ENCODE peak calls at places on chromosomes 16 and 17, in six cellular contexts. O is GM23338; F is CD4-positive, alpha-beta memory T cell; V is left lung; E is astrocyte; Z is breast epithelium. N is an unnamed sample.

GRCh38 chr17:76994237-76994637 is 126.0 kb downstream of the MGAT5B start:
- DNase-seq in O (no peak), F (no peak), V (no peak), E (peak), Z (no peak), N (no peak)

GRCh38 chr17:40607641-40608040 is 40.0 kb downstream of the SMARCE1 start:
- DNase-seq in O (no peak), F (peak), V (no peak), E (no peak), Z (no peak), N (no peak)

GRCh38 chr17:71922439-71922838 is 198.4 kb upstream of the SOX9 start:
- DNase-seq in O (peak), F (no peak), V (no peak), E (peak), Z (no peak), N (peak)

GRCh38 chr16:85350973-85351372 is 238.7 kb upstream of the CIBAR2 start:
- DNase-seq in O (no peak), F (no peak), V (peak), E (peak), Z (peak), N (peak)

GRCh38 chr16:57623251-57624043 is 5.0 kb upstream of the ADGRG1 start:
- DNase-seq in O (peak), F (no peak), V (peak), E (peak), Z (peak), N (peak)

GRCh38 chr16:78984887-78985464 is 615.6 kb downstream of the MAF start:
- DNase-seq in O (no peak), F (no peak), V (no peak), E (no peak), Z (no peak), N (no peak)

GRCh38 chr17:67365762-67366192 is 600 bp downstream of the PSMD12 start:
- DNase-seq in O (no peak), F (peak), V (no peak), E (peak), Z (no peak), N (peak)

GRCh38 chr16:52561910-52562741 is 15.2 kb upstream of the TOX3 start:
- DNase-seq in O (no peak), F (no peak), V (no peak), E (no peak), Z (no peak), N (no peak)

GRCh38 chr16:19463468-19464315 is 46.0 kb downstream of the TMC5 start:
- DNase-seq in O (no peak), F (no peak), V (no peak), E (no peak), Z (no peak), N (no peak)

GRCh38 chr17:41939044-41939695 is 8.8 kb downstream of the ODAD4 start:
- DNase-seq in O (no peak), F (no peak), V (peak), E (no peak), Z (no peak), N (no peak)

GRCh38 chr17:44343510-44344209 is 1.4 kb upstream of the GRN start:
- DNase-seq in O (no peak), F (no peak), V (peak), E (no peak), Z (no peak), N (no peak)

GRCh38 chr17:44344939-44345496 is at the start of gene GRN:
- DNase-seq in O (peak), F (peak), V (peak), E (peak), Z (peak), N (peak)

GRCh38 chr17:44348234-44348987 is 3.3 kb downstream of the GRN start:
- DNase-seq in O (no peak), F (no peak), V (peak), E (no peak), Z (no peak), N (peak)

GRCh38 chr17:44346064-44346844 is 1.2 kb downstream of the GRN start:
- DNase-seq in O (no peak), F (no peak), V (peak), E (no peak), Z (no peak), N (no peak)

GRCh38 chr17:44345497-44346026 is 460 bp downstream of the GRN start:
- DNase-seq in O (peak), F (peak), V (no peak), E (peak), Z (no peak), N (peak)
- H3K27ac ChIP-seq in O (no peak), F (peak), V (peak), E (peak), Z (peak), N (peak)

GRCh38 chr17:7282752-7283321 is 1.3 kb downstream of the SLC2A4 start:
- DNase-seq in O (no peak), F (no peak), V (no peak), E (no peak), Z (no peak), N (no peak)

GRCh38 chr17:7285679-7286078 is 4.2 kb downstream of the SLC2A4 start:
- DNase-seq in O (no peak), F (no peak), V (no peak), E (no peak), Z (no peak), N (no peak)

GRCh38 chr17:7284911-7285310 is 3.4 kb downstream of the SLC2A4 start:
- DNase-seq in O (no peak), F (no peak), V (no peak), E (no peak), Z (no peak), N (no peak)

GRCh38 chr17:7281953-7282751 is 634 bp downstream of the SLC2A4 start:
- DNase-seq in O (peak), F (no peak), V (no peak), E (no peak), Z (no peak), N (no peak)

DNA sequence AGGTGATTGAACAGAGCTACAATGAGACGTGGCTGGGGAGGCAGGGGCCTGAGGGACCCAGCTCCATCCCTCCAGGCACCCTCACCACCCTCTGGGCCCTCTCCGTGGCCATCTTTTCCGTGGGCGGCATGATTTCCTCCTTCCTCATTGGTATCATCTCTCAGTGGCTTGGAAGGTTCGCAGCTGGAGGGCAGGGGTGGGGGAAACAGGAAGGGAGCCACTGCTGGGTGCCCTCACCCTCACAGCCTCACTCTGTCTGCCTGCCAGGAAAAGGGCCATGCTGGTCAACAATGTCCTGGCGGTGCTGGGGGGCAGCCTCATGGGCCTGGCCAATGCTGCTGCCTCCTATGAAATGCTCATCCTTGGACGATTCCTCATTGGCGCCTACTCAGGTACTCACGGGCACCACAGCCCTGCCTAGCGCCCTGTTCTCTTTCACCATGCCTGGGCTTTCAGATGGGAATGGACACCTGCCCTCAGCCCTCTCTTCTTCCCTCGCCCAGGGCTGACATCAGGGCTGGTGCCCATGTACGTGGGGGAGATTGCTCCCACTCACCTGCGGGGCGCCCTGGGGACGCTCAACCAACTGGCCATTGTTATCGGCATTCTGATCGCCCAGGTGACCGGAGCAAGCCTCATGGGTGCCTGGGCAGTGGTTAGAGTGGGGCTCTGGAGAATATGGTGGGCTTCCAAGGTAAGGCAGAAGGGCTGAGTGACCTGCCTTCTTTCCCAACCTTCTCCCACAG is 2.1 kb downstream of the SLC2A4 start:
- DNase-seq in O (no peak), F (no peak), V (no peak), E (no peak), Z (no peak), N (no peak)
- H3K4me3 ChIP-seq in O (no peak), F (no peak), V (no peak), E (no peak), Z (no peak), N (no peak)

GRCh38 chr16:27779719-27780161 is 229.8 kb downstream of the KATNIP start:
- DNase-seq in O (peak), F (no peak), V (no peak), E (peak), Z (no peak), N (peak)
- H3K27ac ChIP-seq in O (no peak), F (no peak), V (no peak), E (no peak), Z (no peak), N (no peak)

GRCh38 chr17:4988168-4988567 is 693 bp upstream of the CAMTA2 start:
- DNase-seq in O (no peak), F (no peak), V (no peak), E (no peak), Z (no peak), N (no peak)
- H3K4me3 ChIP-seq in O (peak), F (peak), V (peak), E (peak), Z (peak), N (peak)

GRCh38 chr16:75733305-75734141 is 7.2 kb upstream of the CPHXL start:
- DNase-seq in O (no peak), F (no peak), V (no peak), E (peak), Z (no peak), N (peak)
- H3K27ac ChIP-seq in O (no peak), F (no peak), V (peak), E (no peak), Z (peak), N (no peak)

GRCh38 chr17:16969931-16970906 is 1.7 kb downstream of the TNFRSF13B start:
- DNase-seq in O (no peak), F (no peak), V (no peak), E (no peak), Z (no peak), N (no peak)
- H3K4me3 ChIP-seq in O (no peak), F (no peak), V (no peak), E (no peak), Z (no peak), N (no peak)

N was measured in brain microvascular endothelial cell.